ENCODE peak calls at places on chromosomes 2 and 18, in eight cellular contexts. O, I, M, Y, V, L, E and R are unnamed samples.

GRCh38 chr2:56183643-56184499 is at the start of gene CCDC85A:
- DNase-seq in O (peak), I (peak), M (peak), Y (peak), V (peak), L (peak), E (peak), R (peak)

GRCh38 chr2:232533944-232534710 is 5.4 kb upstream of the CHRNG start:
- DNase-seq in O (no peak), I (no peak), M (no peak), Y (no peak), V (peak), L (no peak), E (no peak), R (no peak)

GRCh38 chr2:58939388-58939787 is 698.3 kb upstream of the FANCL start:
- DNase-seq in O (no peak), I (peak), M (no peak), Y (no peak), V (peak), L (peak), E (peak), R (no peak)

GRCh38 chr2:55891671-55892071 is 31.9 kb downstream of the EFEMP1 start:
- DNase-seq in O (no peak), I (no peak), M (no peak), Y (no peak), V (no peak), L (no peak), E (peak), R (no peak)

GRCh38 chr18:48825101-48825745 is 125.5 kb downstream of the SMAD7 start:
- DNase-seq in O (no peak), I (no peak), M (no peak), Y (no peak), V (peak), L (peak), E (peak), R (no peak)

GRCh38 chr2:205463626-205464025 is 218.7 kb upstream of the NRP2 start:
- DNase-seq in O (no peak), I (no peak), M (no peak), Y (peak), V (no peak), L (no peak), E (no peak), R (no peak)

GRCh38 chr2:16700566-16701259 is 35.1 kb upstream of the CYRIA start:
- DNase-seq in O (no peak), I (no peak), M (no peak), Y (no peak), V (no peak), L (no peak), E (no peak), R (peak)

GRCh38 chr2:231297108-231297908 is 98.2 kb upstream of the B3GNT7 start:
- DNase-seq in O (peak), I (peak), M (no peak), Y (peak), V (peak), L (peak), E (peak), R (peak)